ENCODE peak calls at places on chromosomes 7 and 10, in seven cellular contexts. One of them, this sample, is unnamed.

GRCh38 chr10:80471009-80471408 is 16.9 kb downstream of the TSPAN14 start:
- DNase-seq in lower lobe of right lung: no peak
- DNase-seq in AG09319: no peak
- DNase-seq in anterior cingulate cortex: no peak
- DNase-seq in naive B cell: no peak
- DNase-seq in NCI-H69: peak
- DNase-seq in cardiac septum: peak
- DNase-seq in this sample: no peak

GRCh38 chr10:128051548-128051947 is 74.7 kb downstream of the MKI67 start:
- DNase-seq in lower lobe of right lung: no peak
- DNase-seq in AG09319: no peak
- DNase-seq in anterior cingulate cortex: no peak
- DNase-seq in naive B cell: no peak
- DNase-seq in NCI-H69: no peak
- DNase-seq in cardiac septum: peak
- DNase-seq in this sample: no peak

GRCh38 chr10:61643316-61643751 is 19.4 kb upstream of the CABCOCO1 start:
- DNase-seq in lower lobe of right lung: no peak
- DNase-seq in AG09319: no peak
- DNase-seq in anterior cingulate cortex: no peak
- DNase-seq in naive B cell: no peak
- DNase-seq in NCI-H69: peak
- DNase-seq in cardiac septum: no peak
- DNase-seq in this sample: no peak

GRCh38 chr7:14286036-14286435 is 296.6 kb upstream of the ETV1 start:
- DNase-seq in lower lobe of right lung: no peak
- DNase-seq in AG09319: no peak
- DNase-seq in anterior cingulate cortex: no peak
- DNase-seq in naive B cell: no peak
- DNase-seq in NCI-H69: peak
- DNase-seq in cardiac septum: no peak
- DNase-seq in this sample: no peak

GRCh38 chr10:76175533-76176165 is 744.2 kb downstream of the LRMDA start:
- DNase-seq in lower lobe of right lung: no peak
- DNase-seq in AG09319: no peak
- DNase-seq in anterior cingulate cortex: no peak
- DNase-seq in naive B cell: no peak
- DNase-seq in NCI-H69: no peak
- DNase-seq in cardiac septum: no peak
- DNase-seq in this sample: no peak

GRCh38 chr10:97664282-97664850 is 22.7 kb downstream of the AVPI1 start:
- DNase-seq in lower lobe of right lung: no peak
- DNase-seq in AG09319: no peak
- DNase-seq in anterior cingulate cortex: no peak
- DNase-seq in naive B cell: no peak
- DNase-seq in NCI-H69: no peak
- DNase-seq in cardiac septum: no peak
- DNase-seq in this sample: no peak

GRCh38 chr7:157400171-157400860 is 63.5 kb downstream of the DNAJB6 start:
- DNase-seq in lower lobe of right lung: no peak
- DNase-seq in AG09319: no peak
- DNase-seq in anterior cingulate cortex: no peak
- DNase-seq in naive B cell: no peak
- DNase-seq in NCI-H69: no peak
- DNase-seq in cardiac septum: peak
- DNase-seq in this sample: no peak

GRCh38 chr10:95308389-95309302 is 17.8 kb upstream of the PDLIM1 start:
- DNase-seq in lower lobe of right lung: peak
- DNase-seq in AG09319: peak
- DNase-seq in anterior cingulate cortex: no peak
- DNase-seq in naive B cell: no peak
- DNase-seq in NCI-H69: peak
- DNase-seq in cardiac septum: peak
- DNase-seq in this sample: no peak

GRCh38 chr7:5557920-5558401 is 134.3 kb upstream of the TNRC18 start:
- DNase-seq in lower lobe of right lung: peak
- DNase-seq in AG09319: no peak
- DNase-seq in anterior cingulate cortex: peak
- DNase-seq in naive B cell: peak
- DNase-seq in NCI-H69: no peak
- DNase-seq in cardiac septum: peak
- DNase-seq in this sample: no peak

GRCh38 chr7:137304624-137305235 is 38.8 kb downstream of the PTN start:
- DNase-seq in lower lobe of right lung: no peak
- DNase-seq in AG09319: no peak
- DNase-seq in anterior cingulate cortex: no peak
- DNase-seq in naive B cell: no peak
- DNase-seq in NCI-H69: peak
- DNase-seq in cardiac septum: no peak
- DNase-seq in this sample: no peak

GRCh38 chr10:122307669-122308486 is 36.8 kb downstream of the BTBD16 start:
- DNase-seq in lower lobe of right lung: no peak
- DNase-seq in AG09319: peak
- DNase-seq in anterior cingulate cortex: no peak
- DNase-seq in naive B cell: peak
- DNase-seq in NCI-H69: peak
- DNase-seq in cardiac septum: peak
- DNase-seq in this sample: peak

GRCh38 chr7:118080947-118081346 is 103.0 kb upstream of the LSM8 start:
- DNase-seq in lower lobe of right lung: no peak
- DNase-seq in AG09319: no peak
- DNase-seq in anterior cingulate cortex: no peak
- DNase-seq in naive B cell: no peak
- DNase-seq in NCI-H69: peak
- DNase-seq in cardiac septum: no peak
- DNase-seq in this sample: no peak

GRCh38 chr7:1952169-1952760 is 280.5 kb downstream of the MAD1L1 start:
- DNase-seq in lower lobe of right lung: peak
- DNase-seq in AG09319: no peak
- DNase-seq in anterior cingulate cortex: no peak
- DNase-seq in naive B cell: no peak
- DNase-seq in NCI-H69: no peak
- DNase-seq in cardiac septum: no peak
- DNase-seq in this sample: no peak

GRCh38 chr7:64098-64521 is 128.3 kb upstream of the FAM20C start:
- DNase-seq in lower lobe of right lung: peak
- DNase-seq in AG09319: peak
- DNase-seq in anterior cingulate cortex: peak
- DNase-seq in naive B cell: no peak
- DNase-seq in NCI-H69: peak
- DNase-seq in cardiac septum: peak
- DNase-seq in this sample: peak

GRCh38 chr7:30465342-30466170 is 13.0 kb downstream of the NOD1 start:
- DNase-seq in lower lobe of right lung: no peak
- DNase-seq in AG09319: no peak
- DNase-seq in anterior cingulate cortex: no peak
- DNase-seq in naive B cell: no peak
- DNase-seq in NCI-H69: peak
- DNase-seq in cardiac septum: peak
- DNase-seq in this sample: no peak

GRCh38 chr10:9311702-9312499 is 1257.4 kb downstream of the GATA3 start:
- DNase-seq in lower lobe of right lung: no peak
- DNase-seq in AG09319: no peak
- DNase-seq in anterior cingulate cortex: no peak
- DNase-seq in naive B cell: no peak
- DNase-seq in NCI-H69: no peak
- DNase-seq in cardiac septum: no peak
- DNase-seq in this sample: no peak

GRCh38 chr10:62498271-62498670 is 124.1 kb downstream of the ZNF365 start:
- DNase-seq in lower lobe of right lung: no peak
- DNase-seq in AG09319: no peak
- DNase-seq in anterior cingulate cortex: no peak
- DNase-seq in naive B cell: no peak
- DNase-seq in NCI-H69: no peak
- DNase-seq in cardiac septum: no peak
- DNase-seq in this sample: no peak

GRCh38 chr10:14801693-14802092 is 27.0 kb upstream of the FAM107B start:
- DNase-seq in lower lobe of right lung: no peak
- DNase-seq in AG09319: no peak
- DNase-seq in anterior cingulate cortex: no peak
- DNase-seq in naive B cell: no peak
- DNase-seq in NCI-H69: peak
- DNase-seq in cardiac septum: no peak
- DNase-seq in this sample: no peak

GRCh38 chr10:63700209-63700934 is 179.2 kb downstream of the REEP3 start:
- DNase-seq in lower lobe of right lung: no peak
- DNase-seq in AG09319: peak
- DNase-seq in anterior cingulate cortex: no peak
- DNase-seq in naive B cell: no peak
- DNase-seq in NCI-H69: peak
- DNase-seq in cardiac septum: no peak
- DNase-seq in this sample: peak

GRCh38 chr10:68553138-68553537 is 7.0 kb upstream of the TET1 start:
- DNase-seq in lower lobe of right lung: no peak
- DNase-seq in AG09319: no peak
- DNase-seq in anterior cingulate cortex: no peak
- DNase-seq in naive B cell: no peak
- DNase-seq in NCI-H69: no peak
- DNase-seq in cardiac septum: no peak
- DNase-seq in this sample: no peak

GRCh38 chr10:8404721-8405120 is 350.2 kb downstream of the GATA3 start:
- DNase-seq in lower lobe of right lung: no peak
- DNase-seq in AG09319: no peak
- DNase-seq in anterior cingulate cortex: no peak
- DNase-seq in naive B cell: peak
- DNase-seq in NCI-H69: no peak
- DNase-seq in cardiac septum: no peak
- DNase-seq in this sample: no peak

GRCh38 chr10:30027057-30028005 is 32.1 kb downstream of the JCAD start:
- DNase-seq in lower lobe of right lung: peak
- DNase-seq in AG09319: no peak
- DNase-seq in anterior cingulate cortex: no peak
- DNase-seq in naive B cell: peak
- DNase-seq in NCI-H69: peak
- DNase-seq in cardiac septum: peak
- DNase-seq in this sample: no peak

GRCh38 chr10:42982886-42983594 is 93.8 kb upstream of the RET start:
- DNase-seq in lower lobe of right lung: peak
- DNase-seq in AG09319: no peak
- DNase-seq in anterior cingulate cortex: no peak
- DNase-seq in naive B cell: no peak
- DNase-seq in NCI-H69: no peak
- DNase-seq in cardiac septum: peak
- DNase-seq in this sample: no peak

GRCh38 chr10:35422236-35422635 is 85.9 kb downstream of the CCNY start:
- DNase-seq in lower lobe of right lung: no peak
- DNase-seq in AG09319: no peak
- DNase-seq in anterior cingulate cortex: no peak
- DNase-seq in naive B cell: no peak
- DNase-seq in NCI-H69: peak
- DNase-seq in cardiac septum: no peak
- DNase-seq in this sample: no peak

GRCh38 chr10:14384096-14384730 is 53.5 kb upstream of the FRMD4A start:
- DNase-seq in lower lobe of right lung: no peak
- DNase-seq in AG09319: no peak
- DNase-seq in anterior cingulate cortex: no peak
- DNase-seq in naive B cell: no peak
- DNase-seq in NCI-H69: no peak
- DNase-seq in cardiac septum: no peak
- DNase-seq in this sample: no peak

GRCh38 chr7:134618756-134619530 is 27.7 kb upstream of the BPGM start:
- DNase-seq in lower lobe of right lung: no peak
- DNase-seq in AG09319: no peak
- DNase-seq in anterior cingulate cortex: no peak
- DNase-seq in naive B cell: no peak
- DNase-seq in NCI-H69: no peak
- DNase-seq in cardiac septum: no peak
- DNase-seq in this sample: no peak

GRCh38 chr10:107013258-107014001 is 151.1 kb downstream of the SORCS1 start:
- DNase-seq in lower lobe of right lung: no peak
- DNase-seq in AG09319: no peak
- DNase-seq in anterior cingulate cortex: no peak
- DNase-seq in naive B cell: no peak
- DNase-seq in NCI-H69: peak
- DNase-seq in cardiac septum: no peak
- DNase-seq in this sample: no peak

GRCh38 chr10:103683851-103684250 is 171.5 kb downstream of the SH3PXD2A start:
- DNase-seq in lower lobe of right lung: no peak
- DNase-seq in AG09319: no peak
- DNase-seq in anterior cingulate cortex: no peak
- DNase-seq in naive B cell: no peak
- DNase-seq in NCI-H69: peak
- DNase-seq in cardiac septum: no peak
- DNase-seq in this sample: no peak

GRCh38 chr7:1693991-1694524 is 24.0 kb downstream of the ELFN1 start:
- DNase-seq in lower lobe of right lung: peak
- DNase-seq in AG09319: no peak
- DNase-seq in anterior cingulate cortex: peak
- DNase-seq in naive B cell: no peak
- DNase-seq in NCI-H69: peak
- DNase-seq in cardiac septum: peak
- DNase-seq in this sample: peak

GRCh38 chr7:157875230-157876179 is 538.7 kb downstream of the DNAJB6 start:
- DNase-seq in lower lobe of right lung: no peak
- DNase-seq in AG09319: no peak
- DNase-seq in anterior cingulate cortex: no peak
- DNase-seq in naive B cell: no peak
- DNase-seq in NCI-H69: peak
- DNase-seq in cardiac septum: no peak
- DNase-seq in this sample: no peak

GRCh38 chr10:112810651-112811215 is 139.3 kb upstream of the TCF7L2 start:
- DNase-seq in lower lobe of right lung: no peak
- DNase-seq in AG09319: no peak
- DNase-seq in anterior cingulate cortex: no peak
- DNase-seq in naive B cell: no peak
- DNase-seq in NCI-H69: no peak
- DNase-seq in cardiac septum: no peak
- DNase-seq in this sample: no peak

GRCh38 chr7:94445696-94446194 is 51.0 kb downstream of the COL1A2 start:
- DNase-seq in lower lobe of right lung: no peak
- DNase-seq in AG09319: no peak
- DNase-seq in anterior cingulate cortex: no peak
- DNase-seq in naive B cell: no peak
- DNase-seq in NCI-H69: peak
- DNase-seq in cardiac septum: no peak
- DNase-seq in this sample: no peak

GRCh38 chr7:124536156-124536762 is 229.3 kb downstream of the GPR37 start:
- DNase-seq in lower lobe of right lung: no peak
- DNase-seq in AG09319: no peak
- DNase-seq in anterior cingulate cortex: no peak
- DNase-seq in naive B cell: no peak
- DNase-seq in NCI-H69: peak
- DNase-seq in cardiac septum: no peak
- DNase-seq in this sample: no peak

GRCh38 chr7:46784746-46785145 is 797.2 kb downstream of the TNS3 start:
- DNase-seq in lower lobe of right lung: no peak
- DNase-seq in AG09319: no peak
- DNase-seq in anterior cingulate cortex: no peak
- DNase-seq in naive B cell: no peak
- DNase-seq in NCI-H69: no peak
- DNase-seq in cardiac septum: no peak
- DNase-seq in this sample: no peak

GRCh38 chr10:28400176-28400575 is 97.3 kb upstream of the MPP7 start:
- DNase-seq in lower lobe of right lung: no peak
- DNase-seq in AG09319: no peak
- DNase-seq in anterior cingulate cortex: no peak
- DNase-seq in naive B cell: no peak
- DNase-seq in NCI-H69: no peak
- DNase-seq in cardiac septum: no peak
- DNase-seq in this sample: no peak

GRCh38 chr10:72173635-72174296 is 42.0 kb upstream of the ANAPC16 start:
- DNase-seq in lower lobe of right lung: no peak
- DNase-seq in AG09319: no peak
- DNase-seq in anterior cingulate cortex: no peak
- DNase-seq in naive B cell: no peak
- DNase-seq in NCI-H69: peak
- DNase-seq in cardiac septum: no peak
- DNase-seq in this sample: no peak

GRCh38 chr10:99993994-99994689 is 15.6 kb downstream of the DNMBP start:
- DNase-seq in lower lobe of right lung: peak
- DNase-seq in AG09319: peak
- DNase-seq in anterior cingulate cortex: no peak
- DNase-seq in naive B cell: peak
- DNase-seq in NCI-H69: peak
- DNase-seq in cardiac septum: peak
- DNase-seq in this sample: peak